ENCODE peak calls at places on chromosomes 4 and X, in seven cellular contexts. One of them, this sample, is unnamed.

GRCh38 chr4:123299212-123299651 is 97.4 kb upstream of the SPRY1 start:
- DNase-seq in glutamatergic neuron: no peak
- DNase-seq in GM23248: peak
- DNase-seq in fibroblast of lung: peak
- DNase-seq in T-helper 1 cell: no peak
- DNase-seq in stimulated activated CD4-positive, alpha-beta T cell treated with anti-CD3 and anti-CD28 coated beads, Interleukin-12 subunit alpha, Interleukin-12 subunit beta, amount 100 ng/mL, for 24 hours: no peak
- DNase-seq in brain microvascular endothelial cell: peak
- DNase-seq in this sample: no peak

GRCh38 chr4:107408968-107409367 is 311.1 kb downstream of the PAPSS1 start:
- DNase-seq in glutamatergic neuron: no peak
- DNase-seq in GM23248: no peak
- DNase-seq in fibroblast of lung: no peak
- DNase-seq in T-helper 1 cell: no peak
- DNase-seq in stimulated activated CD4-positive, alpha-beta T cell treated with anti-CD3 and anti-CD28 coated beads, Interleukin-12 subunit alpha, Interleukin-12 subunit beta, amount 100 ng/mL, for 24 hours: no peak
- DNase-seq in brain microvascular endothelial cell: no peak
- DNase-seq in this sample: no peak

GRCh38 chrX:9867753-9868152 is 81.5 kb downstream of the SHROOM2 start:
- DNase-seq in glutamatergic neuron: no peak
- DNase-seq in GM23248: peak
- DNase-seq in fibroblast of lung: peak
- DNase-seq in T-helper 1 cell: no peak
- DNase-seq in stimulated activated CD4-positive, alpha-beta T cell treated with anti-CD3 and anti-CD28 coated beads, Interleukin-12 subunit alpha, Interleukin-12 subunit beta, amount 100 ng/mL, for 24 hours: no peak
- DNase-seq in brain microvascular endothelial cell: peak
- DNase-seq in this sample: no peak

GRCh38 chr4:30473225-30473624 is 246.9 kb upstream of the PCDH7 start:
- DNase-seq in glutamatergic neuron: no peak
- DNase-seq in GM23248: no peak
- DNase-seq in fibroblast of lung: no peak
- DNase-seq in T-helper 1 cell: no peak
- DNase-seq in stimulated activated CD4-positive, alpha-beta T cell treated with anti-CD3 and anti-CD28 coated beads, Interleukin-12 subunit alpha, Interleukin-12 subunit beta, amount 100 ng/mL, for 24 hours: no peak
- DNase-seq in brain microvascular endothelial cell: no peak
- DNase-seq in this sample: no peak

GRCh38 chr4:130147618-130148017 is 1051.7 kb downstream of the C4orf33 start:
- DNase-seq in glutamatergic neuron: no peak
- DNase-seq in GM23248: no peak
- DNase-seq in fibroblast of lung: no peak
- DNase-seq in T-helper 1 cell: no peak
- DNase-seq in stimulated activated CD4-positive, alpha-beta T cell treated with anti-CD3 and anti-CD28 coated beads, Interleukin-12 subunit alpha, Interleukin-12 subunit beta, amount 100 ng/mL, for 24 hours: no peak
- DNase-seq in brain microvascular endothelial cell: no peak
- DNase-seq in this sample: no peak

GRCh38 chr4:88185916-88186315 is 27.5 kb upstream of the ABCG2 start:
- DNase-seq in glutamatergic neuron: no peak
- DNase-seq in GM23248: no peak
- DNase-seq in fibroblast of lung: peak
- DNase-seq in T-helper 1 cell: no peak
- DNase-seq in stimulated activated CD4-positive, alpha-beta T cell treated with anti-CD3 and anti-CD28 coated beads, Interleukin-12 subunit alpha, Interleukin-12 subunit beta, amount 100 ng/mL, for 24 hours: no peak
- DNase-seq in brain microvascular endothelial cell: no peak
- DNase-seq in this sample: no peak

GRCh38 chr4:121375262-121375661 is 5.6 kb downstream of the QRFPR start:
- DNase-seq in glutamatergic neuron: no peak
- DNase-seq in GM23248: peak
- DNase-seq in fibroblast of lung: peak
- DNase-seq in T-helper 1 cell: no peak
- DNase-seq in stimulated activated CD4-positive, alpha-beta T cell treated with anti-CD3 and anti-CD28 coated beads, Interleukin-12 subunit alpha, Interleukin-12 subunit beta, amount 100 ng/mL, for 24 hours: no peak
- DNase-seq in brain microvascular endothelial cell: no peak
- DNase-seq in this sample: no peak

GRCh38 chr4:42452823-42453222 is 55.5 kb downstream of the SHISA3 start:
- DNase-seq in glutamatergic neuron: no peak
- DNase-seq in GM23248: no peak
- DNase-seq in fibroblast of lung: no peak
- DNase-seq in T-helper 1 cell: no peak
- DNase-seq in stimulated activated CD4-positive, alpha-beta T cell treated with anti-CD3 and anti-CD28 coated beads, Interleukin-12 subunit alpha, Interleukin-12 subunit beta, amount 100 ng/mL, for 24 hours: no peak
- DNase-seq in brain microvascular endothelial cell: no peak
- DNase-seq in this sample: no peak

GRCh38 chr4:76804060-76804459 is 93.9 kb downstream of the SOWAHB start:
- DNase-seq in glutamatergic neuron: no peak
- DNase-seq in GM23248: peak
- DNase-seq in fibroblast of lung: peak
- DNase-seq in T-helper 1 cell: no peak
- DNase-seq in stimulated activated CD4-positive, alpha-beta T cell treated with anti-CD3 and anti-CD28 coated beads, Interleukin-12 subunit alpha, Interleukin-12 subunit beta, amount 100 ng/mL, for 24 hours: no peak
- DNase-seq in brain microvascular endothelial cell: peak
- DNase-seq in this sample: no peak

GRCh38 chr4:31088600-31089230 is 368.5 kb downstream of the PCDH7 start:
- DNase-seq in glutamatergic neuron: no peak
- DNase-seq in GM23248: no peak
- DNase-seq in fibroblast of lung: peak
- DNase-seq in T-helper 1 cell: no peak
- DNase-seq in stimulated activated CD4-positive, alpha-beta T cell treated with anti-CD3 and anti-CD28 coated beads, Interleukin-12 subunit alpha, Interleukin-12 subunit beta, amount 100 ng/mL, for 24 hours: no peak
- DNase-seq in brain microvascular endothelial cell: peak
- DNase-seq in this sample: no peak

GRCh38 chr4:163591614-163592020 is 97.1 kb downstream of the TMA16 start:
- DNase-seq in glutamatergic neuron: no peak
- DNase-seq in GM23248: no peak
- DNase-seq in fibroblast of lung: no peak
- DNase-seq in T-helper 1 cell: no peak
- DNase-seq in stimulated activated CD4-positive, alpha-beta T cell treated with anti-CD3 and anti-CD28 coated beads, Interleukin-12 subunit alpha, Interleukin-12 subunit beta, amount 100 ng/mL, for 24 hours: no peak
- DNase-seq in brain microvascular endothelial cell: no peak
- DNase-seq in this sample: no peak

GRCh38 chr4:164536829-164537228 is 217.1 kb upstream of the SMIM31 start:
- DNase-seq in glutamatergic neuron: no peak
- DNase-seq in GM23248: peak
- DNase-seq in fibroblast of lung: peak
- DNase-seq in T-helper 1 cell: no peak
- DNase-seq in stimulated activated CD4-positive, alpha-beta T cell treated with anti-CD3 and anti-CD28 coated beads, Interleukin-12 subunit alpha, Interleukin-12 subunit beta, amount 100 ng/mL, for 24 hours: no peak
- DNase-seq in brain microvascular endothelial cell: peak
- DNase-seq in this sample: no peak

GRCh38 chrX:54891573-54891972 is 29.1 kb upstream of the TRO start:
- DNase-seq in glutamatergic neuron: no peak
- DNase-seq in GM23248: peak
- DNase-seq in fibroblast of lung: peak
- DNase-seq in T-helper 1 cell: peak
- DNase-seq in stimulated activated CD4-positive, alpha-beta T cell treated with anti-CD3 and anti-CD28 coated beads, Interleukin-12 subunit alpha, Interleukin-12 subunit beta, amount 100 ng/mL, for 24 hours: no peak
- DNase-seq in brain microvascular endothelial cell: peak
- DNase-seq in this sample: no peak

GRCh38 chr4:101019941-101020401 is 327.4 kb downstream of the PPP3CA start:
- DNase-seq in glutamatergic neuron: no peak
- DNase-seq in GM23248: no peak
- DNase-seq in fibroblast of lung: peak
- DNase-seq in T-helper 1 cell: no peak
- DNase-seq in stimulated activated CD4-positive, alpha-beta T cell treated with anti-CD3 and anti-CD28 coated beads, Interleukin-12 subunit alpha, Interleukin-12 subunit beta, amount 100 ng/mL, for 24 hours: no peak
- DNase-seq in brain microvascular endothelial cell: no peak
- DNase-seq in this sample: no peak

GRCh38 chr4:117085185-117085701 is at the start of gene TRAM1L1:
- DNase-seq in glutamatergic neuron: peak
- DNase-seq in GM23248: peak
- DNase-seq in fibroblast of lung: peak
- DNase-seq in T-helper 1 cell: no peak
- DNase-seq in stimulated activated CD4-positive, alpha-beta T cell treated with anti-CD3 and anti-CD28 coated beads, Interleukin-12 subunit alpha, Interleukin-12 subunit beta, amount 100 ng/mL, for 24 hours: no peak
- DNase-seq in brain microvascular endothelial cell: peak
- DNase-seq in this sample: peak

GRCh38 chrX:104696667-104697066 is 130.7 kb downstream of the IL1RAPL2 start:
- DNase-seq in glutamatergic neuron: no peak
- DNase-seq in GM23248: no peak
- DNase-seq in fibroblast of lung: no peak
- DNase-seq in T-helper 1 cell: no peak
- DNase-seq in stimulated activated CD4-positive, alpha-beta T cell treated with anti-CD3 and anti-CD28 coated beads, Interleukin-12 subunit alpha, Interleukin-12 subunit beta, amount 100 ng/mL, for 24 hours: no peak
- DNase-seq in brain microvascular endothelial cell: no peak
- DNase-seq in this sample: no peak

This sample was measured in upper lobe of left lung.